ENCODE peak calls at places on chromosomes 1 and 21, in six cellular contexts. One of them, this sample, is unnamed.
A peak's percentile ranks its signal among the peaks of the same experiment; 100 is the strongest.

GRCh38 chr21:46610018-46610701 is 5.3 kb upstream of the S100B start:
- DNase-seq in H1: no peak
- DNase-seq in K562: peak; percentile 2
- DNase-seq in HCT116: no peak
- DNase-seq in HepG2: no peak
- DNase-seq in GM12878: no peak
- DNase-seq in this sample: no peak

GRCh38 chr1:82108843-82109242 is 308.1 kb downstream of the ADGRL2 start:
- DNase-seq in HCT116: no peak
- DNase-seq in GM12878: peak; percentile 1
- DNase-seq in HepG2: no peak
- DNase-seq in H1: no peak
- DNase-seq in K562: no peak
- DNase-seq in this sample: no peak

GRCh38 chr1:33420870-33421775 is 9.8 kb downstream of the PHC2 start:
- DNase-seq in H1: no peak
- DNase-seq in K562: no peak
- DNase-seq in HepG2: no peak
- DNase-seq in GM12878: no peak
- DNase-seq in HCT116: no peak
- DNase-seq in this sample: no peak

GRCh38 chr1:76998582-76999189 is 131.4 kb downstream of the ST6GALNAC5 start:
- DNase-seq in GM12878: no peak
- DNase-seq in HCT116: peak; percentile 67
- DNase-seq in H1: no peak
- DNase-seq in HepG2: no peak
- DNase-seq in K562: no peak
- DNase-seq in this sample: no peak

GRCh38 chr1:31866450-31866801 is 50.6 kb upstream of the SPOCD1 start:
- DNase-seq in H1: no peak
- DNase-seq in HCT116: no peak
- DNase-seq in GM12878: no peak
- DNase-seq in HepG2: no peak
- DNase-seq in K562: peak; percentile 52
- DNase-seq in this sample: no peak

GRCh38 chr1:183279835-183280234 is 93.8 kb downstream of the LAMC2 start:
- DNase-seq in HCT116: no peak
- DNase-seq in K562: no peak
- DNase-seq in GM12878: no peak
- DNase-seq in H1: no peak
- DNase-seq in HepG2: peak; percentile 9
- DNase-seq in this sample: no peak

GRCh38 chr1:237794071-237794470 is 96.7 kb downstream of the ZP4 start:
- DNase-seq in H1: no peak
- DNase-seq in HepG2: no peak
- DNase-seq in HCT116: no peak
- DNase-seq in GM12878: no peak
- DNase-seq in K562: no peak
- DNase-seq in this sample: no peak

GRCh38 chr21:29601072-29601471 is 302.4 kb downstream of the BACH1 start:
- DNase-seq in H1: no peak
- DNase-seq in HCT116: no peak
- DNase-seq in K562: no peak
- DNase-seq in HepG2: no peak
- DNase-seq in GM12878: no peak
- DNase-seq in this sample: no peak

GRCh38 chr1:235714205-235714897 is 64.8 kb upstream of the GNG4 start:
- DNase-seq in H1: no peak
- DNase-seq in HCT116: no peak
- DNase-seq in GM12878: no peak
- DNase-seq in HepG2: no peak
- DNase-seq in K562: no peak
- DNase-seq in this sample: no peak

GRCh38 chr1:63326106-63326472 is 3.7 kb downstream of the FOXD3 start:
- DNase-seq in HepG2: no peak
- DNase-seq in K562: no peak
- DNase-seq in H1: peak; percentile 60
- DNase-seq in HCT116: no peak
- DNase-seq in GM12878: no peak
- DNase-seq in this sample: no peak

GRCh38 chr1:113219377-113219776 is 146.4 kb downstream of the LRIG2 start:
- DNase-seq in HepG2: no peak
- DNase-seq in K562: peak; percentile 29
- DNase-seq in H1: no peak
- DNase-seq in HCT116: no peak
- DNase-seq in GM12878: no peak
- DNase-seq in this sample: no peak

GRCh38 chr21:14591882-14592281 is 45.8 kb upstream of the SAMSN1 start:
- DNase-seq in GM12878: no peak
- DNase-seq in HepG2: no peak
- DNase-seq in H1: no peak
- DNase-seq in K562: no peak
- DNase-seq in HCT116: no peak
- DNase-seq in this sample: no peak

GRCh38 chr1:108615544-108615943 is 45.3 kb downstream of the HENMT1 start:
- DNase-seq in HepG2: no peak
- DNase-seq in GM12878: no peak
- DNase-seq in H1: no peak
- DNase-seq in K562: no peak
- DNase-seq in HCT116: no peak
- DNase-seq in this sample: no peak

GRCh38 chr1:8276932-8277331 is 41.0 kb upstream of the SLC45A1 start:
- DNase-seq in H1: no peak
- DNase-seq in GM12878: no peak
- DNase-seq in HepG2: no peak
- DNase-seq in K562: no peak
- DNase-seq in HCT116: no peak
- DNase-seq in this sample: no peak

DNA sequence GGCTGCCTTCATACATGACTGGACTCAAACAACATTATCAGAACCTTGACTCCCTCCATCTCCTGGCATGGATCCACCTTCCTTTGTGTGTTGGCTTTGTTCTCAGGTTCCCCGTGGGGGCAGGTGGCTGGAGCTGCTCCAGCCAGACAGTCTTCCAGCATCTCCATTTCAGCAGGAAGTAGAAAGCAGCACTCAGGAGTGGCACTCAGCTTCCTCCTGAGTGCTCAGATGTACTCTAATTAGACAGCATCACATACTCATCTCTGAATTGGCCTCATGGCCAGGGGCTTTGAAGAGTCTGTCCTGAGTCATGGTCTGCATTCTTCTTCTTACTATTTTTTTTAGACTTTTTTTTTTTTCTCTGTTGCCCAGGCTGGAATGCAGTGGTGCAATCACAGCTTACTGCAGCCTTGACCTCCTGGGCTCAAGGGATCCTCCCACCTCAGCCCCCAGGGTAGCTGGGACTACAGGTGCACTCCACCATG is 27.9 kb downstream of the OVAAL start:
- DNase-seq in HCT116: no peak
- DNase-seq in K562: no peak
- DNase-seq in HepG2: peak; percentile 85
- DNase-seq in GM12878: no peak
- DNase-seq in H1: no peak
- DNase-seq in this sample: no peak
- TF ChIP-seq YY1 in HCT116: no peak
- TF ChIP-seq YY1 in K562: no peak
- TF ChIP-seq YY1 in HepG2: no peak
- TF ChIP-seq YY1 in GM12878: no peak
- TF ChIP-seq YY1 in H1: no peak
- TF ChIP-seq YY1 in this sample: no peak

DNA sequence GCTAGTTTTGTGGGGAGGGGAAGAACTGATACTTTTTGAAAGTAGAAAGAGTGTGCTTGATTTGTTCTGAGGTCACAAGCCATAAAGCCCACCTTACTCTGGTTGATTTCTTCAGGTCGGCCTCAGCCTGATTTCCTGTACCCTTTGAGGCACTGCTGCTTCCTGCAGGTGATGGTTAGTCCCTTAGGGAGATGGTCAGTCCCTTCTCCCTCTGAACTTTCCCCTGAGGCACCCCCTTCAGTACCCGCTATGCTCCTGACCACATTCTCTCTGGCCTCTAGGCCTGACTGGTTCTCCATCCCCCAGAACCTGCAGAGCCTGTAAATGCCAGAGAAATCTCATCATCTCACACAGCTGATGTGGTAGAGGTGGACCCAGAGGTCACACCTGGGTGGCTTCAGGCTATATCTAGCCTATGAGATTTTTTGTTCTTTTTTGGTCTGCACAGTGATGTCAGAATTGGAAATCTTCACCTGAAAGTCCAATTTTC is 15.0 kb upstream of the ID3 start:
- DNase-seq in HepG2: no peak
- DNase-seq in HCT116: no peak
- DNase-seq in H1: no peak
- DNase-seq in GM12878: peak; percentile 84
- DNase-seq in K562: no peak
- DNase-seq in this sample: no peak
- TF ChIP-seq ZNF274 in HepG2: no peak
- TF ChIP-seq ZNF274 in HCT116: no peak
- TF ChIP-seq ZNF274 in H1: no peak
- TF ChIP-seq ZNF274 in GM12878: no peak
- TF ChIP-seq ZNF274 in K562: no peak
- TF ChIP-seq ZNF274 in this sample: no peak

DNA sequence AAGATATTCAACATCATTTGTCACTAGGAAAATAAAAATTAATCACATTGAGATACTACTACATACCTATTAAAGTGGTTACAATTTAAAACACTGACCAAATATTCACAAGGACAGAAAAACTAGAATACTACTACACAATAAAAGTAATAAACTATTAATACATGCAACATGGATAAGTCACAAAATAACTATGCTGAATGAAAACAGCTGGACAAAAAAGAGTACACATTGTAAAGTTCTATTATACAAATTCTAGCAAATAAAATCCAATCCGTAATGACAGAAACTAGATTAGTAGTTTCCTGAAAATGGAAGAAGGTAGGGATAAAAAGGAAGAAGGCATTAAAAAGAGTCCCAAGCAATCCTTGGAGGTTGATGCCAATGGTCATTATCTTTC is 348.7 kb upstream of the PTBP2 start:
- DNase-seq in HepG2: no peak
- DNase-seq in K562: no peak
- DNase-seq in HCT116: no peak
- DNase-seq in GM12878: no peak
- DNase-seq in H1: no peak
- DNase-seq in this sample: no peak
- H3K9ac ChIP-seq in HepG2: no peak overlapping the region
- H3K9ac ChIP-seq in K562: no peak overlapping the region
- H3K9ac ChIP-seq in HCT116: no peak overlapping the region
- H3K9ac ChIP-seq in GM12878: no peak overlapping the region
- H3K9ac ChIP-seq in H1: no peak overlapping the region
- H3K9ac ChIP-seq in this sample: no peak overlapping the region

GRCh38 chr21:45581322-45581712 is 39.1 kb upstream of the SLC19A1 start:
- DNase-seq in GM12878: no peak
- DNase-seq in H1: no peak
- DNase-seq in HepG2: no peak
- DNase-seq in HCT116: no peak
- DNase-seq in K562: peak; percentile 7
- DNase-seq in this sample: no peak
- TF ChIP-seq YY1 in GM12878: no peak
- TF ChIP-seq YY1 in H1: no peak
- TF ChIP-seq YY1 in HepG2: no peak
- TF ChIP-seq YY1 in HCT116: no peak
- TF ChIP-seq YY1 in K562: no peak
- TF ChIP-seq YY1 in this sample: no peak

GRCh38 chr1:228646717-228647522 is 88.4 kb upstream of the RHOU start:
- DNase-seq in K562: peak; percentile 23
- DNase-seq in GM12878: no peak
- DNase-seq in HCT116: no peak
- DNase-seq in HepG2: peak; percentile 48
- DNase-seq in H1: peak; percentile 66
- DNase-seq in this sample: peak; percentile 42
- TF ChIP-seq ZNF274 in K562: no peak
- TF ChIP-seq ZNF274 in GM12878: no peak
- TF ChIP-seq ZNF274 in HCT116: no peak
- TF ChIP-seq ZNF274 in HepG2: no peak
- TF ChIP-seq ZNF274 in H1: no peak
- TF ChIP-seq ZNF274 in this sample: no peak